ENCODE peak calls at places on chromosome 4, in six cellular contexts. One of them, this sample, is unnamed.

GRCh38 chr4:143337600-143338287 is 1.1 kb downstream of the GAB1 start:
- DNase-seq in Caco-2: peak
- DNase-seq in astrocyte of the cerebellum: peak
- DNase-seq in neural progenitor cell: peak
- DNase-seq in ovary: peak
- DNase-seq in SK-MEL-5: no peak
- DNase-seq in this sample: no peak

GRCh38 chr4:16674133-16674532 is 224.3 kb downstream of the LDB2 start:
- DNase-seq in Caco-2: no peak
- DNase-seq in astrocyte of the cerebellum: no peak
- DNase-seq in neural progenitor cell: no peak
- DNase-seq in ovary: no peak
- DNase-seq in SK-MEL-5: no peak
- DNase-seq in this sample: no peak

GRCh38 chr4:169032883-169033645 is 23.0 kb upstream of the CBR4 start:
- DNase-seq in Caco-2: no peak
- DNase-seq in astrocyte of the cerebellum: no peak
- DNase-seq in neural progenitor cell: no peak
- DNase-seq in ovary: no peak
- DNase-seq in SK-MEL-5: no peak
- DNase-seq in this sample: no peak

GRCh38 chr4:1793496-1793840 is 375 bp downstream of the FGFR3 start:
- DNase-seq in Caco-2: no peak
- DNase-seq in astrocyte of the cerebellum: no peak
- DNase-seq in neural progenitor cell: peak
- DNase-seq in ovary: no peak
- DNase-seq in SK-MEL-5: peak
- DNase-seq in this sample: peak

GRCh38 chr4:149706942-149707341 is 108.7 kb downstream of the IQCM start:
- DNase-seq in Caco-2: no peak
- DNase-seq in astrocyte of the cerebellum: no peak
- DNase-seq in neural progenitor cell: no peak
- DNase-seq in ovary: no peak
- DNase-seq in SK-MEL-5: no peak
- DNase-seq in this sample: no peak

GRCh38 chr4:103076777-103077347 is 301 bp upstream of the SLC9B2 start:
- DNase-seq in Caco-2: no peak
- DNase-seq in astrocyte of the cerebellum: no peak
- DNase-seq in neural progenitor cell: peak
- DNase-seq in ovary: no peak
- DNase-seq in SK-MEL-5: no peak
- DNase-seq in this sample: no peak

GRCh38 chr4:94458682-94459081 is 6.9 kb downstream of the PDLIM5 start:
- DNase-seq in Caco-2: no peak
- DNase-seq in astrocyte of the cerebellum: no peak
- DNase-seq in neural progenitor cell: no peak
- DNase-seq in ovary: no peak
- DNase-seq in SK-MEL-5: no peak
- DNase-seq in this sample: no peak

GRCh38 chr4:126441173-126441810 is 1126.5 kb downstream of the FAT4 start:
- DNase-seq in Caco-2: no peak
- DNase-seq in astrocyte of the cerebellum: no peak
- DNase-seq in neural progenitor cell: no peak
- DNase-seq in ovary: no peak
- DNase-seq in SK-MEL-5: no peak
- DNase-seq in this sample: no peak

GRCh38 chr4:42554072-42554471 is 102.8 kb downstream of the ATP8A1 start:
- DNase-seq in Caco-2: no peak
- DNase-seq in astrocyte of the cerebellum: no peak
- DNase-seq in neural progenitor cell: no peak
- DNase-seq in ovary: no peak
- DNase-seq in SK-MEL-5: no peak
- DNase-seq in this sample: no peak

GRCh38 chr4:148831945-148832344 is 389.7 kb upstream of the NR3C2 start:
- DNase-seq in Caco-2: no peak
- DNase-seq in astrocyte of the cerebellum: peak
- DNase-seq in neural progenitor cell: no peak
- DNase-seq in ovary: no peak
- DNase-seq in SK-MEL-5: no peak
- DNase-seq in this sample: no peak

GRCh38 chr4:148238086-148238485 is 204.1 kb downstream of the NR3C2 start:
- DNase-seq in Caco-2: no peak
- DNase-seq in astrocyte of the cerebellum: no peak
- DNase-seq in neural progenitor cell: no peak
- DNase-seq in ovary: no peak
- DNase-seq in SK-MEL-5: no peak
- DNase-seq in this sample: no peak

GRCh38 chr4:127622923-127623754 is 9.6 kb upstream of the INTU start:
- DNase-seq in Caco-2: no peak
- DNase-seq in astrocyte of the cerebellum: no peak
- DNase-seq in neural progenitor cell: peak
- DNase-seq in ovary: peak
- DNase-seq in SK-MEL-5: no peak
- DNase-seq in this sample: no peak

GRCh38 chr4:155319506-155319905 is 57.3 kb downstream of the MAP9 start:
- DNase-seq in Caco-2: no peak
- DNase-seq in astrocyte of the cerebellum: no peak
- DNase-seq in neural progenitor cell: no peak
- DNase-seq in ovary: no peak
- DNase-seq in SK-MEL-5: no peak
- DNase-seq in this sample: no peak

GRCh38 chr4:114599231-114600065 is 841 bp downstream of the UGT8 start:
- DNase-seq in Caco-2: peak
- DNase-seq in astrocyte of the cerebellum: no peak
- DNase-seq in neural progenitor cell: peak
- DNase-seq in ovary: no peak
- DNase-seq in SK-MEL-5: no peak
- DNase-seq in this sample: no peak

GRCh38 chr4:19025031-19025430 is 1003.5 kb upstream of the LCORL start:
- DNase-seq in Caco-2: no peak
- DNase-seq in astrocyte of the cerebellum: no peak
- DNase-seq in neural progenitor cell: no peak
- DNase-seq in ovary: no peak
- DNase-seq in SK-MEL-5: no peak
- DNase-seq in this sample: no peak

GRCh38 chr4:109510687-109511086 is 49.4 kb upstream of the MCUB start:
- DNase-seq in Caco-2: no peak
- DNase-seq in astrocyte of the cerebellum: no peak
- DNase-seq in neural progenitor cell: no peak
- DNase-seq in ovary: no peak
- DNase-seq in SK-MEL-5: no peak
- DNase-seq in this sample: no peak

GRCh38 chr4:1008840-1009646 is 2.4 kb upstream of the FGFRL1 start:
- DNase-seq in Caco-2: peak
- DNase-seq in astrocyte of the cerebellum: no peak
- DNase-seq in neural progenitor cell: no peak
- DNase-seq in ovary: no peak
- DNase-seq in SK-MEL-5: no peak
- DNase-seq in this sample: no peak

This sample was measured in 8988T.